ENCODE peak calls at places on chromosome 17, in nine cellular contexts. D is neural crest cell, S is mucosa of descending colon, V is bronchial epithelial cell, L is DND-41, Z is GM13977, M is psoas muscle, A is A549, G is AG10803. I is an unnamed sample.

GRCh38 chr17:53722407-53722806 is 100.3 kb upstream of the KIF2B start:
- DNase-seq in D (no peak), S (no peak), V (peak; percentile 94), L (no peak), Z (no peak), M (no peak), A (peak; percentile 39), G (peak; percentile 98), I (no peak)

GRCh38 chr17:81209141-81209540 is 13.6 kb downstream of the CEP131 start:
- DNase-seq in D (no peak), S (no peak), V (no peak), L (no peak), Z (no peak), M (no peak), A (no peak), G (no peak), I (no peak)

GRCh38 chr17:59530561-59530960 is 34.8 kb upstream of the DHX40 start:
- DNase-seq in D (no peak), S (no peak), V (no peak), L (no peak), Z (no peak), M (no peak), A (no peak), G (no peak), I (no peak)

GRCh38 chr17:8622191-8622590 is 8.3 kb downstream of the MYH10 start:
- DNase-seq in D (no peak), S (no peak), V (no peak), L (no peak), Z (no peak), M (no peak), A (no peak), G (no peak), I (no peak)

GRCh38 chr17:15498107-15498506 is 30.7 kb upstream of the CDRT4 start:
- DNase-seq in D (no peak), S (no peak), V (no peak), L (peak; percentile 9), Z (no peak), M (no peak), A (peak; percentile 38), G (no peak), I (peak; percentile 36)

GRCh38 chr17:33811006-33811760 is 443.9 kb upstream of the CCL2 start:
- DNase-seq in D (no peak), S (no peak), V (no peak), L (no peak), Z (no peak), M (no peak), A (no peak), G (no peak), I (no peak)

GRCh38 chr17:4747847-4748246 is 8.1 kb upstream of the CXCL16 start:
- DNase-seq in D (no peak), S (no peak), V (no peak), L (no peak), Z (peak; percentile 36), M (no peak), A (no peak), G (peak; percentile 5), I (peak; percentile 48)

GRCh38 chr17:22266231-22266630 is 573.9 kb downstream of the KCNJ18 start:
- DNase-seq in D (no peak), S (no peak), V (no peak), L (no peak), Z (no peak), M (no peak), A (no peak), G (no peak), I (no peak)

GRCh38 chr17:67376892-67377726 is at the start of gene PITPNC1:
- DNase-seq in D (peak; percentile 81), S (peak; percentile 89), V (peak; percentile 69), L (peak; percentile 84), Z (peak; percentile 90), M (peak; percentile 82), A (peak; percentile 84), G (peak; percentile 91), I (peak; percentile 92)

DNA sequence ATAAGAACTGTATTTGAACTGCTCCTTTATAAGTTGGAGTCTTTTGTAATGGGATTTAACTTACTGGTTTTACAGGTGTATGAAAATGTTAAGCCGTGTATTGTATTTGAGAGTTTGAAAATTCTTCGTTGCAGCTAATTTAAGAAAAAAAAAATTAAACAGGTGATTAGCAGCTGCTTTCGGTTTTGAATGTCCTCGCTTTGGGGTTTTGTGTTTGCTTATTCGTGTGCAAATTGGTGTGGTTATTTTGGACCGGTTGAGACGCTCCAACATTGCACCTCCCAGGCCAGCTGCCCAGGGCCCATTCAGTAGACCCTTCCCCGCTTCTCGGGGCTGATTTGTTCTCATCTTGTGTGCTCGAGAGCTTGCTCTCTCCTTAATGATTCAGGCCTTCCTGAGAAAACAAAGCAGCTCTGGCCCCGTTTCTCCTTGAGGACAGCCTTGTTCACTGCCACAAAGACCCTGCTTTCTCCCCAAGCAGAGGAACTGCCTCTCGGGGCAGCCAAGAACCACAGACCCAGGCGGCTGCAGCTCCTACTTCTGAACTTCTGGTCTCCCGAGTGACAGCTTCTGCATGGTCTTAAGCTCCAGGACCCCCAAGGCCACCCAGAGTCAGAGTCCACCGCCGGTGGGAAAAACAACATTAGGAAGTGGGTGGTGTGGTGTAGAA is 100.5 kb downstream of the MSI2 start:
- DNase-seq in D (no peak), S (no peak), V (no peak), L (peak; percentile 46), Z (peak; percentile 51), M (no peak), A (no peak), G (no peak), I (no peak)
- TF ChIP-seq CTCF in D (no peak), S (no peak), V (no peak), L (no peak), Z (no peak), M (no peak), A (no peak), G (no peak), I (no peak)

GRCh38 chr17:83052241-83052564 is 27.2 kb upstream of the METRNL start:
- DNase-seq in D (no peak), S (no peak), V (no peak), L (no peak), Z (no peak), M (no peak), A (no peak), G (no peak), I (no peak)

GRCh38 chr17:83051423-83052240 is 27.8 kb upstream of the METRNL start:
- DNase-seq in D (peak; percentile 93), S (peak; percentile 99), V (peak; percentile 83), L (peak; percentile 98), Z (peak; percentile 99), M (peak; percentile 97), A (peak; percentile 98), G (peak; percentile 96), I (peak; percentile 98)

GRCh38 chr17:83053021-83053778 is 26.2 kb upstream of the METRNL start:
- DNase-seq in D (no peak), S (peak; percentile 37), V (no peak), L (no peak), Z (no peak), M (no peak), A (no peak), G (no peak), I (no peak)

GRCh38 chr17:83053779-83054451 is 25.5 kb upstream of the METRNL start:
- DNase-seq in D (no peak), S (peak; percentile 38), V (no peak), L (no peak), Z (no peak), M (no peak), A (no peak), G (no peak), I (peak; percentile 79)

GRCh38 chr17:83050651-83051422 is 28.6 kb upstream of the METRNL start:
- DNase-seq in D (no peak), S (peak; percentile 82), V (no peak), L (no peak), Z (no peak), M (no peak), A (no peak), G (no peak), I (no peak)
- TF ChIP-seq CTCF in D (no peak), S (no peak), V (no peak), L (no peak), Z (no peak), M (no peak), A (no peak), G (no peak), I (no peak)

GRCh38 chr17:20095366-20096080 is 86.4 kb downstream of the SPECC1 start:
- DNase-seq in D (peak; percentile 51), S (no peak), V (peak; percentile 38), L (no peak), Z (no peak), M (peak; percentile 60), A (peak; percentile 65), G (peak; percentile 35), I (no peak)
- TF ChIP-seq CTCF in D (peak; percentile 54), S (no peak), V (peak; percentile 47), L (no peak), Z (no peak), M (peak; percentile 19), A (peak; percentile 70), G (peak; percentile 52), I (no peak)

DNA sequence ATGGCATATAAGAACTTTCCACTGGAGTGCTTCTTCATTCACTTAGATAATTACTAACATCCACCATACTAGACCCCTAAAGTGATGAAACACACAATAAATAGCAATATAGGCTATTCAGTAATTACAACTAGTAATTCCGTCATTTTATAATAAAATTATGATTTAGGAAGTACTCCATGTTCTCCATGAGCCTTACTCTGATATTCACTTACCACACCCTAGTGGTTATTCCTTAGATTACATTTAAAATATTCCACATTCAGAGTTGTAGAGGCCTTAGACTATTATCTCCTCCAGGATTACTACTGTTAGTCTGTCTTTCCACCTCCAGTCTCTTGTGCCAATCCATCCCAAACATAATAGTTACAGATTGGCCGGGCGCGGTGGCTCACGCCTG is 62.4 kb downstream of the STH start:
- DNase-seq in D (no peak), S (no peak), V (peak; percentile 20), L (no peak), Z (no peak), M (no peak), A (peak; percentile 42), G (no peak), I (no peak)
- TF ChIP-seq CTCF in D (peak; percentile 55), S (no peak), V (no peak), L (peak; percentile 47), Z (no peak), M (peak; percentile 32), A (peak; percentile 46), G (peak; percentile 36), I (peak; percentile 54)

GRCh38 chr17:82836823-82837357 is 2.9 kb downstream of the ZNF750 start:
- DNase-seq in D (no peak), S (no peak), V (peak; percentile 34), L (no peak), Z (no peak), M (no peak), A (no peak), G (peak; percentile 53), I (no peak)
- TF ChIP-seq CTCF in D (peak; percentile 51), S (no peak), V (peak; percentile 17), L (peak; percentile 29), Z (no peak), M (peak; percentile 8), A (no peak), G (peak; percentile 32), I (no peak)

GRCh38 chr17:7281953-7282751 is 634 bp downstream of the SLC2A4 start:
- DNase-seq in D (peak; percentile 22), S (peak; percentile 71), V (no peak), L (no peak), Z (peak; percentile 31), M (peak; percentile 84), A (no peak), G (no peak), I (no peak)
- TF ChIP-seq CTCF in D (no peak), S (no peak), V (no peak), L (no peak), Z (no peak), M (no peak), A (no peak), G (no peak), I (no peak)

GRCh38 chr17:82297804-82298537 is 19.4 kb downstream of the CD7 start:
- DNase-seq in D (no peak), S (peak; percentile 94), V (peak; percentile 96), L (peak; percentile 94), Z (peak; percentile 92), M (peak; percentile 91), A (peak; percentile 92), G (peak; percentile 91), I (peak; percentile 97)
- TF ChIP-seq CTCF in D (no peak), S (no peak), V (no peak), L (no peak), Z (peak; percentile 7), M (no peak), A (peak; percentile 15), G (no peak), I (no peak)

I was measured in activated CD8-positive, alpha-beta T cell treated with anti-CD3 and anti-CD28 coated beads for 36 hours.